ENCODE peak calls at places on chromosome 6, in seven cellular contexts. J is SK-N-SH; G is CD8-positive, alpha-beta memory T cell; Z is CD8-positive, alpha-beta T cell; A is esophagus squamous epithelium; M is ovary; L is psoas muscle. T is an unnamed sample.

GRCh38 chr6:133991096-133991593 is 38.1 kb downstream of the TBPL1 start:
- DNase-seq in J (no peak), G (no peak), Z (no peak), A (no peak), M (no peak), L (no peak), T (no peak)

GRCh38 chr6:7846971-7847818 is 63.4 kb downstream of the TXNDC5 start:
- DNase-seq in J (no peak), G (no peak), Z (no peak), A (no peak), M (no peak), L (no peak), T (no peak)

GRCh38 chr6:128655978-128656498 is 135.6 kb upstream of the PTPRK start:
- DNase-seq in J (no peak), G (no peak), Z (no peak), A (no peak), M (no peak), L (no peak), T (no peak)

GRCh38 chr6:1554881-1555569 is 54.7 kb upstream of the FOXC1 start:
- DNase-seq in J (peak; percentile 77), G (peak; percentile 60), Z (peak; percentile 27), A (no peak), M (peak; percentile 83), L (peak; percentile 90), T (peak; percentile 61)

GRCh38 chr6:157302761-157303160 is 20.6 kb downstream of the TMEM242 start:
- DNase-seq in J (no peak), G (no peak), Z (no peak), A (no peak), M (no peak), L (no peak), T (no peak)

GRCh38 chr6:37182736-37183590 is 13.0 kb downstream of the PIM1 start:
- DNase-seq in J (no peak), G (peak; percentile 73), Z (no peak), A (no peak), M (no peak), L (no peak), T (no peak)

GRCh38 chr6:135183532-135184440 is 2.7 kb downstream of the MYB start:
- DNase-seq in J (peak; percentile 47), G (peak; percentile 78), Z (peak; percentile 54), A (no peak), M (no peak), L (peak; percentile 47), T (peak; percentile 57)

GRCh38 chr6:89044988-89045387 is 35.6 kb upstream of the PNRC1 start:
- DNase-seq in J (no peak), G (no peak), Z (no peak), A (no peak), M (no peak), L (no peak), T (no peak)

GRCh38 chr6:150408842-150409241 is 40.0 kb downstream of the IYD start:
- DNase-seq in J (no peak), G (no peak), Z (no peak), A (no peak), M (no peak), L (no peak), T (no peak)

GRCh38 chr6:17045581-17046322 is 56.1 kb upstream of the STMND1 start:
- DNase-seq in J (no peak), G (no peak), Z (no peak), A (no peak), M (no peak), L (no peak), T (no peak)

GRCh38 chr6:83792846-83793245 is 60.3 kb upstream of the RIPPLY2 start:
- DNase-seq in J (no peak), G (no peak), Z (no peak), A (no peak), M (no peak), L (no peak), T (no peak)

GRCh38 chr6:99425647-99426453 is 742 bp upstream of the PNISR start:
- DNase-seq in J (peak; percentile 58), G (peak; percentile 72), Z (peak; percentile 16), A (peak; percentile 30), M (peak; percentile 88), L (peak; percentile 92), T (peak; percentile 33)

GRCh38 chr6:54262956-54263355 is 45.3 kb upstream of the TINAG start:
- DNase-seq in J (no peak), G (no peak), Z (no peak), A (no peak), M (no peak), L (no peak), T (no peak)

GRCh38 chr6:125285353-125285752 is 16.4 kb downstream of the HDDC2 start:
- DNase-seq in J (no peak), G (no peak), Z (no peak), A (no peak), M (no peak), L (no peak), T (no peak)
- H3K9me3 ChIP-seq in J (no peaks in the 10 kb centered on the region), G (peaks cover 6% of the 10 kb centered on the region), Z (peaks cover 3% of the 10 kb centered on the region), A (no peaks in the 10 kb centered on the region), M (no peaks in the 10 kb centered on the region), L (peaks cover 9% of the 10 kb centered on the region), T (no peaks in the 10 kb centered on the region)

GRCh38 chr6:127300411-127300810 is 33.7 kb downstream of the RNF146 start:
- DNase-seq in J (no peak), G (no peak), Z (no peak), A (no peak), M (no peak), L (no peak), T (no peak)
- H3K9me3 ChIP-seq in J (no peaks in the 10 kb centered on the region), G (no peaks in the 10 kb centered on the region), Z (no peaks in the 10 kb centered on the region), A (no peaks in the 10 kb centered on the region), M (no peaks in the 10 kb centered on the region), L (no peaks in the 10 kb centered on the region), T (no peaks in the 10 kb centered on the region)

GRCh38 chr6:164579035-164579434 is 730.4 kb downstream of the C6orf118 start:
- DNase-seq in J (no peak), G (no peak), Z (no peak), A (no peak), M (no peak), L (no peak), T (no peak)
- H3K9me3 ChIP-seq in J (no peaks in the 10 kb centered on the region), G (no peaks in the 10 kb centered on the region), Z (no peaks in the 10 kb centered on the region), A (no peaks in the 10 kb centered on the region), M (no peaks in the 10 kb centered on the region), L (no peaks in the 10 kb centered on the region), T (no peaks in the 10 kb centered on the region)

DNA sequence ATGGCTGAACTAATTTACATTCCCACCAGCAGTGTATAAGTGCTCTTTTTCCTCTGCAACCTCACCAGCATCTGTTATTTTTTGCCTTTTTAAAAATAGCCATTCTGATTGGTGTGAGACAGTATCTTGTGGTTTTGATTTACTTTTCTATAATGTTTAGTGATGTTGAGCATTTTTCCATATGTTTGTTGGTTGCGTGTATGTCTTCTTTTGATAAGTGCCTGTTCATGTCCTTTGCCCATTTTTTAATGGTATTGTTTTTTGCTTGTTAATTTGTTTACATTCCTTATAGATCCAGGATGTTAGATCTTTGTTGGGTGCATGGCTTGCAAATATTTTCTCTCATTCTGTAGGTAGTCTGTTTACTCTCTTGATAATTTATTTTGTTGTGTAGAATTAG is 169.9 kb downstream of the PRL start:
- DNase-seq in J (no peak), G (no peak), Z (no peak), A (no peak), M (no peak), L (no peak), T (no peak)
- H3K9me3 ChIP-seq in J (peaks cover 4% of the 10 kb centered on the region), G (no peaks in the 10 kb centered on the region), Z (no peaks in the 10 kb centered on the region), A (no peaks in the 10 kb centered on the region), M (no peaks in the 10 kb centered on the region), L (peaks cover 7% of the 10 kb centered on the region), T (no peaks in the 10 kb centered on the region)

GRCh38 chr6:166582258-166582657 is 4.2 kb downstream of the RAMACL start:
- DNase-seq in J (no peak), G (no peak), Z (no peak), A (no peak), M (no peak), L (no peak), T (no peak)

GRCh38 chr6:166583230-166583629 is 3.2 kb downstream of the RAMACL start:
- DNase-seq in J (no peak), G (no peak), Z (no peak), A (no peak), M (no peak), L (no peak), T (no peak)

GRCh38 chr6:166580076-166581050 is 6.1 kb downstream of the RAMACL start:
- DNase-seq in J (no peak), G (no peak), Z (no peak), A (no peak), M (no peak), L (no peak), T (no peak)

GRCh38 chr6:166579234-166579575 is 7.3 kb downstream of the RAMACL start:
- DNase-seq in J (no peak), G (no peak), Z (no peak), A (no peak), M (no peak), L (no peak), T (no peak)

GRCh38 chr6:166581091-166581511 is 5.4 kb downstream of the RAMACL start:
- DNase-seq in J (no peak), G (no peak), Z (no peak), A (no peak), M (no peak), L (no peak), T (no peak)
- H3K9me3 ChIP-seq in J (no peaks in the 10 kb centered on the region), G (no peaks in the 10 kb centered on the region), Z (no peaks in the 10 kb centered on the region), A (no peaks in the 10 kb centered on the region), M (no peaks in the 10 kb centered on the region), L (no peaks in the 10 kb centered on the region), T (no peaks in the 10 kb centered on the region)

DNA sequence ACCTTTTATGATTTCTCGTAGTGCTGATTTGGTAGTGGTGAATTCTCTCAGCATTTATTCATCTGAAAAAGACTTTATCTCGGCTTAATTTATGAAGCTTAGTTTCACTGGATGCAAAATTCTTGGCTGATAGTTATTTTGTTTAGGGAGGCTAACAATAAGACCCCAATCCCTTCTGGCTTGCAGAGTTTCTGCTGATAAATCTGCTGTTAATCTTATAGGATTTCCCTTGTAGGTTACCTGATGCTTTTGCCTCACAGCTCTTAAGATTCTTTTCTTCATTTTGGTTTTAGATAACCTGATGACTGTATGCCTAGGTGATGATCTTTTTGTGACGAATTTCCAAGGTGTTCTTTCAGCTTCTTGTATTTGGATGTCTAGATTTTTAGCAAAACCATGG is 388.7 kb downstream of the UTRN start:
- DNase-seq in J (no peak), G (no peak), Z (no peak), A (no peak), M (no peak), L (no peak), T (no peak)
- H3K9me3 ChIP-seq in J (peaks cover 5% of the 10 kb centered on the region), G (peaks cover 4% of the 10 kb centered on the region), Z (no peaks in the 10 kb centered on the region), A (no peaks in the 10 kb centered on the region), M (peaks cover 3% of the 10 kb centered on the region), L (peaks cover 39% of the 10 kb centered on the region), T (peaks cover 5% of the 10 kb centered on the region)